ENCODE peak calls at places on chromosome 6, in five cellular contexts. One of them, this sample, is unnamed.

GRCh38 chr6:79598012-79598411 is 33.1 kb upstream of the SH3BGRL2 start:
- DNase-seq in astrocyte of the spinal cord: no peak
- DNase-seq in hepatocyte: no peak
- DNase-seq in NB4: no peak
- DNase-seq in HFF-Myc: no peak
- DNase-seq in this sample: no peak

GRCh38 chr6:101401792-101402617 is 8.5 kb downstream of the GRIK2 start:
- DNase-seq in hepatocyte: peak; percentile 40
- DNase-seq in astrocyte of the spinal cord: no peak
- DNase-seq in HFF-Myc: no peak
- DNase-seq in NB4: no peak
- DNase-seq in this sample: no peak

GRCh38 chr6:159527351-159527750 is 165.7 kb downstream of the SOD2 start:
- DNase-seq in NB4: no peak
- DNase-seq in astrocyte of the spinal cord: no peak
- DNase-seq in hepatocyte: no peak
- DNase-seq in HFF-Myc: no peak
- DNase-seq in this sample: no peak

GRCh38 chr6:116386581-116387299 is 16.0 kb downstream of the DSE start:
- DNase-seq in HFF-Myc: no peak
- DNase-seq in hepatocyte: peak; percentile 41
- DNase-seq in astrocyte of the spinal cord: peak; percentile 52
- DNase-seq in NB4: peak; percentile 63
- DNase-seq in this sample: no peak

GRCh38 chr6:84089552-84089951 is 56.0 kb downstream of the MRAP2 start:
- DNase-seq in NB4: no peak
- DNase-seq in hepatocyte: no peak
- DNase-seq in astrocyte of the spinal cord: no peak
- DNase-seq in HFF-Myc: no peak
- DNase-seq in this sample: no peak

GRCh38 chr6:69665437-69665836 is 131.4 kb downstream of the LMBRD1 start:
- DNase-seq in astrocyte of the spinal cord: no peak
- DNase-seq in hepatocyte: no peak
- DNase-seq in NB4: no peak
- DNase-seq in HFF-Myc: no peak
- DNase-seq in this sample: no peak

GRCh38 chr6:12009904-12010634 is 2.0 kb upstream of the HIVEP1 start:
- DNase-seq in HFF-Myc: no peak
- DNase-seq in astrocyte of the spinal cord: peak; percentile 75
- DNase-seq in NB4: no peak
- DNase-seq in hepatocyte: no peak
- DNase-seq in this sample: no peak

GRCh38 chr6:163252132-163252729 is 162.3 kb upstream of the QKI start:
- DNase-seq in HFF-Myc: no peak
- DNase-seq in astrocyte of the spinal cord: no peak
- DNase-seq in NB4: no peak
- DNase-seq in hepatocyte: no peak
- DNase-seq in this sample: no peak

GRCh38 chr6:133983099-133983939 is 30.3 kb downstream of the TBPL1 start:
- DNase-seq in NB4: peak; percentile 98
- DNase-seq in hepatocyte: no peak
- DNase-seq in astrocyte of the spinal cord: no peak
- DNase-seq in HFF-Myc: no peak
- DNase-seq in this sample: no peak

GRCh38 chr6:6599468-6599873 is 11.0 kb downstream of the LY86 start:
- DNase-seq in HFF-Myc: no peak
- DNase-seq in astrocyte of the spinal cord: no peak
- DNase-seq in hepatocyte: no peak
- DNase-seq in NB4: no peak
- DNase-seq in this sample: no peak

GRCh38 chr6:63742060-63742459 is 106.5 kb downstream of the PHF3 start:
- DNase-seq in NB4: no peak
- DNase-seq in astrocyte of the spinal cord: no peak
- DNase-seq in HFF-Myc: no peak
- DNase-seq in hepatocyte: no peak
- DNase-seq in this sample: no peak

GRCh38 chr6:144918073-144918472 is 632.9 kb downstream of the UTRN start:
- DNase-seq in astrocyte of the spinal cord: no peak
- DNase-seq in NB4: no peak
- DNase-seq in HFF-Myc: no peak
- DNase-seq in hepatocyte: no peak
- DNase-seq in this sample: no peak

GRCh38 chr6:15417811-15418210 is 171.9 kb downstream of the JARID2 start:
- DNase-seq in hepatocyte: no peak
- DNase-seq in HFF-Myc: no peak
- DNase-seq in NB4: no peak
- DNase-seq in astrocyte of the spinal cord: peak; percentile 90
- DNase-seq in this sample: no peak

DNA sequence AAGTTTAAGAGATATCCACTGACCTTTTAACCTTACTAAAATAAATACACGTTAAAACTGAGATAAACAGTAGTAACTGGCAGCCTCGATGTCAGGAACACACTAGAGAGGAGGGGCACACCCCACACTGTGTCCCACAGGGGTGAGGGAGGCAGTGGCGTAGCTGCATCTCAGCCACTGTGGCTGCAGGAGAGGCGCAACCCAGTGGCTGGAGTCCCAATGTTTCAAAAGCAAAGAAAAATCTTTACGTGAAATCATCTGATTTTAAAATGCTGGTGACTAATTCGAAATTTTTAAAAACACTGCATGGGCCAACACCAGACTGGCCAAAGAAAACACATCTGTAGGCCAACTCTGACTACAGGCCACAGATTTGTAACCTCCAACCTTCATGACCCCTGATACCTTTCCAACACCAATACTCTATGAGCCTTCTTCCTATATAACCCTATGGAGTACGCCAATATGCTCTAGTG is 54.7 kb downstream of the TRAM2 start:
- DNase-seq in HFF-Myc: no peak
- DNase-seq in astrocyte of the spinal cord: peak; percentile 78
- DNase-seq in hepatocyte: no peak
- DNase-seq in NB4: no peak
- DNase-seq in this sample: no peak
- TF ChIP-seq CTCF in HFF-Myc: no peak
- TF ChIP-seq CTCF in astrocyte of the spinal cord: no peak
- TF ChIP-seq CTCF in hepatocyte: no peak
- TF ChIP-seq CTCF in NB4: no peak
- TF ChIP-seq CTCF in this sample: no peak

DNA sequence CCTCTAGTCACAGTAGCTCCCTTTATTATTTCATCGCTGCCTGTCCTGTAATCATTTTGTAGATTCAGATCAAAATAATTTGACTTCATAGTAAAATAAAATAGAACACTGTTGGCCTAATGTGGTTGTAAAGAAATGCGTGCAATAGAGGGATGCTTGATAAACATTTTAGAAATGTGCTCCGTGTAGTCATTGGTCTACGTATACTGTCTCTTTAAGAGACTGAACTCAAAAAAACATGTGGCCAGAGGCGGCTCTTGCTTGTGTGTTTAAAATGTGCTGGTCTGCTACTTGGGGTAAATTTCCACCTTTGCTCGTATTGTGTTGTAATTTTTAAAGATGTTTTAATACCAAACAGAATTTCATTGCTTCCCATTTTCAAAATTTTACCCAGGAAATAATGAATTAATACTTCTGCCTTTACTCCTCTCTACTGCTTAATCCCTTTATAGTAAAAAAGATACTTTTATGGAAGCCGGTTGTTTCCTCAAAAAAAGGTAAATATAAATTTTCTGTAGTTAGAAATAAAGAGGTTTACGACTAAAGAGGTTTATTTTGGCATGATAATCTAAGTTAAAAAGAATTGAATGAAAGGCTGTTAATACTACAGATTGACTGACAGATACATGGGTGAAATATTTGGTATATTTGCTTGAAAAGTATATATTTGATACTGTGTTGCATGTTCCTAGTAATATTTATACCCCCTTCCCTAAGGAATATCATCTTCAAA is 2.0 kb downstream of the LIN28B start:
- DNase-seq in astrocyte of the spinal cord: no peak
- DNase-seq in HFF-Myc: no peak
- DNase-seq in NB4: peak; percentile 59
- DNase-seq in hepatocyte: peak; percentile 40
- DNase-seq in this sample: no peak
- H3K4me3 ChIP-seq in astrocyte of the spinal cord: no peak overlapping the region
- H3K4me3 ChIP-seq in HFF-Myc: no peak overlapping the region
- H3K4me3 ChIP-seq in NB4: peak overlapping the region; percentile 81
- H3K4me3 ChIP-seq in hepatocyte: peak overlapping the region; percentile 63
- H3K4me3 ChIP-seq in this sample: no peak overlapping the region

GRCh38 chr6:34082816-34083215 is 63.1 kb downstream of the GRM4 start:
- DNase-seq in hepatocyte: no peak
- DNase-seq in astrocyte of the spinal cord: no peak
- DNase-seq in NB4: no peak
- DNase-seq in HFF-Myc: no peak
- DNase-seq in this sample: no peak

GRCh38 chr6:34083227-34083889 is 62.5 kb downstream of the GRM4 start:
- DNase-seq in HFF-Myc: no peak
- DNase-seq in hepatocyte: no peak
- DNase-seq in NB4: no peak
- DNase-seq in astrocyte of the spinal cord: no peak
- DNase-seq in this sample: no peak

GRCh38 chr6:34084591-34085280 is 61.2 kb downstream of the GRM4 start:
- DNase-seq in HFF-Myc: no peak
- DNase-seq in NB4: no peak
- DNase-seq in hepatocyte: no peak
- DNase-seq in astrocyte of the spinal cord: no peak
- DNase-seq in this sample: no peak

GRCh38 chr6:34079899-34080298 is 66.0 kb downstream of the GRM4 start:
- DNase-seq in NB4: no peak
- DNase-seq in astrocyte of the spinal cord: no peak
- DNase-seq in hepatocyte: no peak
- DNase-seq in HFF-Myc: no peak
- DNase-seq in this sample: no peak

DNA sequence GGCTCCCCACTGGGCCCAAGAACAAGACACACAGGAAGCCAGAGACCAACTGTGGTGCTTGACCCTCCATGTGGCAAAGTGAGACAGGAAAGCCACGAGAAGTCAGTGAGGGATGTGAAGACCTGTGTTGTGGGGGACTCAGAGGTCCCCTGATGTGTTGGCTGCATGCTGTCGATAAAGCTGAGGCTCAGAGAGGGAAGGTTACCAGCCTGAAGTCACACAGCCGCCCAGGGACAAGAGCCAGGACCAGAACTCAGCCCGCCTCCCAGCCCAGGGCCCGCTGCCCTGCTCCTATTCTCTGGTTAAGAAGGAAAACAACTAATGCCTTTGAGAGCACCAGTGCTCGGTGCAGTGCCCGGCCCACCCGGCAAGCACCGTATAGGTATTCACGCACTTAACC is 63.5 kb downstream of the GRM4 start:
- DNase-seq in HFF-Myc: no peak
- DNase-seq in NB4: no peak
- DNase-seq in astrocyte of the spinal cord: no peak
- DNase-seq in hepatocyte: no peak
- DNase-seq in this sample: no peak
- TF ChIP-seq CTCF in HFF-Myc: no peak
- TF ChIP-seq CTCF in NB4: no peak
- TF ChIP-seq CTCF in astrocyte of the spinal cord: no peak
- TF ChIP-seq CTCF in hepatocyte: no peak
- TF ChIP-seq CTCF in this sample: no peak

GRCh38 chr6:28766426-28766825 is 157.4 kb downstream of the TRIM27 start:
- DNase-seq in HFF-Myc: no peak
- DNase-seq in NB4: no peak
- DNase-seq in astrocyte of the spinal cord: no peak
- DNase-seq in hepatocyte: no peak
- DNase-seq in this sample: no peak
- H3K4me3 ChIP-seq in HFF-Myc: no peak overlapping the region
- H3K4me3 ChIP-seq in NB4: no peak overlapping the region
- H3K4me3 ChIP-seq in astrocyte of the spinal cord: no peak overlapping the region
- H3K4me3 ChIP-seq in hepatocyte: no peak overlapping the region
- H3K4me3 ChIP-seq in this sample: no peak overlapping the region

GRCh38 chr6:10403385-10404106 is 11.3 kb downstream of the TFAP2A start:
- DNase-seq in hepatocyte: peak; percentile 68
- DNase-seq in HFF-Myc: peak; percentile 59
- DNase-seq in NB4: no peak
- DNase-seq in astrocyte of the spinal cord: no peak
- DNase-seq in this sample: no peak
- TF ChIP-seq CTCF in hepatocyte: no peak
- TF ChIP-seq CTCF in HFF-Myc: no peak
- TF ChIP-seq CTCF in NB4: no peak
- TF ChIP-seq CTCF in astrocyte of the spinal cord: no peak
- TF ChIP-seq CTCF in this sample: no peak

DNA sequence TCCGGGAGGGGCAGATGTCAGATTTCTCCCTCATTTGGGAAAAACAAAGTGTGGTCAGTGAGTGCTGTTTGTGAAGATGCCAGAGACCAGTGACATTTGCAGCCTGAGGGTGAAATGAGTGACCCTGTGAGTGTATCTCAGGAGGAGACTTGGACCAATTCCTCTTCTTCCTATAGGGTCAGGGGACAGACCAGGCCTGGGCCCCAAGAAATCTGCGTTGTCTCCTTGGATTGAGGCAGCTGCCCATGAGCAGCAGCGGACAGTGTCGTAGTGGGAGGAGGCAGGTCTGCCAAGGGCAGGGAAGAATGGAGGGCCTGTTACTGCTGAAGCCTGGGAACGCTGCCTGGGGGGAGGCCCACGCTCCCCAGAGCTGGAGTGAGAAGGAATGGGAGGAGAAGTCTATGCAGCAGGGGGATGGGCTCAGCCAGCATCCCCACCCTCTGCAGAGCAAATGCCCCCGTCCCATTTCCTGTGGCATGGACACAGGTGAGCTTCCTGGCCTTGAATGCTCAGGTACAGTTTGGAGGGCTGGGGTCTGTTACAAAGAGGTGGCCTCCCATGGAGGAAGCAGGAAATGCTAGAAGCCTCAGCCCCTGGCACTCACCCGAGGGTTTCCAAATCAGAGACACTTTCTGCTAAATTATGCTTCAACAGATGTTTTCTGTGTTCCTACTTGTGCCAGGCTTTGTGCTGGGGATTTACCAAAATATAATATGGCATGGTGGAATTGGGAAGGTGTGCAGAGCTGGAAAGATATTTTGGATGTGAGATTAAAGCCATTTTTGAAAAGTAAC is 29.8 kb downstream of the DAAM2 start:
- DNase-seq in hepatocyte: no peak
- DNase-seq in astrocyte of the spinal cord: no peak
- DNase-seq in HFF-Myc: no peak
- DNase-seq in NB4: no peak
- DNase-seq in this sample: no peak
- H3K4me3 ChIP-seq in hepatocyte: no peak overlapping the region
- H3K4me3 ChIP-seq in astrocyte of the spinal cord: no peak overlapping the region
- H3K4me3 ChIP-seq in HFF-Myc: no peak overlapping the region
- H3K4me3 ChIP-seq in NB4: no peak overlapping the region
- H3K4me3 ChIP-seq in this sample: peak overlapping the region; percentile 3

DNA sequence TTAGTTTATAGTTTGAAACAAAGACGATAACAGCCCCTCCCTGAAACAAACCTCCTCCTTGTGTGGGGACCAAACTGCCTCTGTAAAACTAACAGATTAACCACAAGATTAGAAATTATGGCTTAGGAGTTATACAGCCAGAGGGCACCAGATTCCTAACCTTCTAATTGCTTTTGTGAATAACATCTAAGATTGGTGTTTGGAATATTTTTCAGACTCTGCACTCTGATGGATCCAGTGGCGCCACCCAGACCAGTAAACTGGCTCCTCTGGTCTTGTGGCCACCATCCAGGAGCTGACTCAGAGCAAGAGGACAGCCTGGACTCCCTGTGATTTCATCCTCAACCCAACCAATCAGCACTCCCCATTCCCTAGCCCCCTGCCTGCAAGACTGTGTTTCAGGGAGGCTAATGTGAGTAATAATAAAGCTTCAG is 58.3 kb upstream of the SLC22A16 start:
- DNase-seq in hepatocyte: no peak
- DNase-seq in NB4: no peak
- DNase-seq in HFF-Myc: no peak
- DNase-seq in astrocyte of the spinal cord: peak; percentile 95
- DNase-seq in this sample: no peak
- TF ChIP-seq CTCF in hepatocyte: no peak
- TF ChIP-seq CTCF in NB4: no peak
- TF ChIP-seq CTCF in HFF-Myc: no peak
- TF ChIP-seq CTCF in astrocyte of the spinal cord: no peak
- TF ChIP-seq CTCF in this sample: no peak

GRCh38 chr6:437042-437402 is 45.5 kb downstream of the IRF4 start:
- DNase-seq in NB4: no peak
- DNase-seq in HFF-Myc: no peak
- DNase-seq in astrocyte of the spinal cord: peak; percentile 59
- DNase-seq in hepatocyte: no peak
- DNase-seq in this sample: no peak
- H3K4me3 ChIP-seq in NB4: no peak overlapping the region
- H3K4me3 ChIP-seq in HFF-Myc: no peak overlapping the region
- H3K4me3 ChIP-seq in astrocyte of the spinal cord: no peak overlapping the region
- H3K4me3 ChIP-seq in hepatocyte: no peak overlapping the region
- H3K4me3 ChIP-seq in this sample: no peak overlapping the region